ENCODE peak calls at places on chromosomes 13 and 19, in nine cellular contexts. One of them, this sample, is unnamed.

GRCh38 chr19:49408816-49409440 is 14.3 kb downstream of the PTH2 start:
- DNase-seq in tibial artery: no peak
- DNase-seq in heart right ventricle: no peak
- DNase-seq in IMR-90: no peak
- DNase-seq in pancreas: no peak
- DNase-seq in left ventricle myocardium inferior: no peak
- DNase-seq in breast epithelium: no peak
- DNase-seq in lower lobe of right lung: no peak
- DNase-seq in transverse colon: no peak
- DNase-seq in this sample: no peak

GRCh38 chr19:50803633-50804419 is 13.6 kb downstream of the ACP4 start:
- DNase-seq in lower lobe of right lung: no peak
- DNase-seq in left ventricle myocardium inferior: no peak
- DNase-seq in tibial artery: no peak
- DNase-seq in pancreas: no peak
- DNase-seq in breast epithelium: peak; percentile 20
- DNase-seq in transverse colon: no peak
- DNase-seq in heart right ventricle: no peak
- DNase-seq in IMR-90: no peak
- DNase-seq in this sample: no peak

GRCh38 chr13:30107536-30108136 is 199.7 kb downstream of the KATNAL1 start:
- DNase-seq in lower lobe of right lung: peak; percentile 68
- DNase-seq in pancreas: no peak
- DNase-seq in heart right ventricle: no peak
- DNase-seq in left ventricle myocardium inferior: no peak
- DNase-seq in transverse colon: peak; percentile 17
- DNase-seq in tibial artery: no peak
- DNase-seq in IMR-90: peak; percentile 84
- DNase-seq in breast epithelium: no peak
- DNase-seq in this sample: no peak

GRCh38 chr13:111202745-111203144 is 87.6 kb downstream of the ARHGEF7 start:
- DNase-seq in transverse colon: no peak
- DNase-seq in left ventricle myocardium inferior: no peak
- DNase-seq in tibial artery: no peak
- DNase-seq in heart right ventricle: peak; percentile 81
- DNase-seq in breast epithelium: no peak
- DNase-seq in IMR-90: peak; percentile 93
- DNase-seq in pancreas: no peak
- DNase-seq in lower lobe of right lung: no peak
- DNase-seq in this sample: no peak

GRCh38 chr19:49837009-49837310 is 14.0 kb upstream of the PTOV1 start:
- DNase-seq in breast epithelium: no peak
- DNase-seq in left ventricle myocardium inferior: no peak
- DNase-seq in heart right ventricle: no peak
- DNase-seq in pancreas: no peak
- DNase-seq in tibial artery: no peak
- DNase-seq in IMR-90: no peak
- DNase-seq in transverse colon: no peak
- DNase-seq in lower lobe of right lung: no peak
- DNase-seq in this sample: no peak

GRCh38 chr19:46903458-46903857 is 42.7 kb downstream of the ARHGAP35 start:
- DNase-seq in breast epithelium: no peak
- DNase-seq in pancreas: no peak
- DNase-seq in lower lobe of right lung: no peak
- DNase-seq in tibial artery: no peak
- DNase-seq in left ventricle myocardium inferior: no peak
- DNase-seq in transverse colon: no peak
- DNase-seq in heart right ventricle: no peak
- DNase-seq in IMR-90: no peak
- DNase-seq in this sample: no peak

GRCh38 chr13:49098198-49098597 is 121.9 kb upstream of the MLNR start:
- DNase-seq in lower lobe of right lung: no peak
- DNase-seq in IMR-90: peak; percentile 99
- DNase-seq in pancreas: no peak
- DNase-seq in heart right ventricle: peak; percentile 40
- DNase-seq in transverse colon: no peak
- DNase-seq in left ventricle myocardium inferior: no peak
- DNase-seq in breast epithelium: peak; percentile 45
- DNase-seq in tibial artery: peak; percentile 71
- DNase-seq in this sample: peak; percentile 18

GRCh38 chr19:52941941-52942370 is 18.7 kb upstream of the ZNF888 start:
- DNase-seq in pancreas: peak; percentile 64
- DNase-seq in transverse colon: peak; percentile 36
- DNase-seq in breast epithelium: no peak
- DNase-seq in heart right ventricle: peak; percentile 22
- DNase-seq in lower lobe of right lung: peak; percentile 64
- DNase-seq in IMR-90: peak; percentile 20
- DNase-seq in tibial artery: peak; percentile 71
- DNase-seq in left ventricle myocardium inferior: peak; percentile 27
- DNase-seq in this sample: peak; percentile 21

GRCh38 chr13:76414320-76414719 is 471.9 kb downstream of the KCTD12 start:
- DNase-seq in left ventricle myocardium inferior: no peak
- DNase-seq in tibial artery: no peak
- DNase-seq in pancreas: no peak
- DNase-seq in breast epithelium: no peak
- DNase-seq in lower lobe of right lung: no peak
- DNase-seq in IMR-90: no peak
- DNase-seq in heart right ventricle: no peak
- DNase-seq in transverse colon: no peak
- DNase-seq in this sample: no peak

GRCh38 chr19:39918183-39918651 is 16.2 kb downstream of the FCGBP start:
- DNase-seq in pancreas: no peak
- DNase-seq in breast epithelium: no peak
- DNase-seq in tibial artery: peak; percentile 61
- DNase-seq in left ventricle myocardium inferior: no peak
- DNase-seq in IMR-90: no peak
- DNase-seq in heart right ventricle: no peak
- DNase-seq in lower lobe of right lung: no peak
- DNase-seq in transverse colon: no peak
- DNase-seq in this sample: no peak

GRCh38 chr13:94799330-94799729 is 87.0 kb upstream of the SOX21 start:
- DNase-seq in tibial artery: no peak
- DNase-seq in left ventricle myocardium inferior: no peak
- DNase-seq in breast epithelium: no peak
- DNase-seq in IMR-90: no peak
- DNase-seq in transverse colon: no peak
- DNase-seq in lower lobe of right lung: no peak
- DNase-seq in heart right ventricle: no peak
- DNase-seq in pancreas: no peak
- DNase-seq in this sample: no peak

DNA sequence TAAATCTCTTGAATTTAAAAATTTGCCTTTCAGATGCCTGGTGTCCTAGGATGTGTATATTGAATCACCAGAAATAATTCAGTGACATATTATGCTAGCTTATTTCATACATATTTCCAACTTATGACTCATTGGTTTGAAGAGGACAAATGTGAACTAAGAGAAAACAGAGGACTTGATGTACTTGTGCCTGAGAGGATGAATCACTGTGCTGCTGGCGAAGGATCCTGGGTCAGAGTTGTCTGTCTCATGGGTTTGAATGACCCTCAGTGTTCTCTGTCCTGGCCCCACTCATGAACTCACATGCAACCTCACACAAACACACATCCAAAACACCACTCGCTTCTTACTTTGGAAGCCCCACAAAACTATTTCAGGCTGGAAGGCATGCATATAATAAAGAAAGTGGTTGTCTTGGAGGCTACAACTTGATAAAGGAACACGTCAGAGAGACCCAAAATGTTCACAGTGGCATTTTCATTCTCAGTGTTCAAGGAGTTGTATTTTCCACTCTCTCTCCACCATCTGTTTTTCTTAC is 129.0 kb upstream of the SPRY2 start:
- DNase-seq in transverse colon: peak; percentile 37
- DNase-seq in left ventricle myocardium inferior: peak; percentile 77
- DNase-seq in lower lobe of right lung: no peak
- DNase-seq in pancreas: no peak
- DNase-seq in tibial artery: peak; percentile 92
- DNase-seq in heart right ventricle: peak; percentile 73
- DNase-seq in IMR-90: peak; percentile 31
- DNase-seq in breast epithelium: peak; percentile 85
- DNase-seq in this sample: no peak
- H3K27ac ChIP-seq in transverse colon: peak overlapping the region; percentile 70
- H3K27ac ChIP-seq in left ventricle myocardium inferior: peak overlapping the region; percentile 93
- H3K27ac ChIP-seq in lower lobe of right lung: peak overlapping the region; percentile 78
- H3K27ac ChIP-seq in pancreas: no peak overlapping the region
- H3K27ac ChIP-seq in tibial artery: peak overlapping the region; percentile 83
- H3K27ac ChIP-seq in heart right ventricle: peak overlapping the region; percentile 76
- H3K27ac ChIP-seq in IMR-90: no peak overlapping the region
- H3K27ac ChIP-seq in breast epithelium: peak overlapping the region; percentile 97
- H3K27ac ChIP-seq in this sample: peak overlapping the region; percentile 26

DNA sequence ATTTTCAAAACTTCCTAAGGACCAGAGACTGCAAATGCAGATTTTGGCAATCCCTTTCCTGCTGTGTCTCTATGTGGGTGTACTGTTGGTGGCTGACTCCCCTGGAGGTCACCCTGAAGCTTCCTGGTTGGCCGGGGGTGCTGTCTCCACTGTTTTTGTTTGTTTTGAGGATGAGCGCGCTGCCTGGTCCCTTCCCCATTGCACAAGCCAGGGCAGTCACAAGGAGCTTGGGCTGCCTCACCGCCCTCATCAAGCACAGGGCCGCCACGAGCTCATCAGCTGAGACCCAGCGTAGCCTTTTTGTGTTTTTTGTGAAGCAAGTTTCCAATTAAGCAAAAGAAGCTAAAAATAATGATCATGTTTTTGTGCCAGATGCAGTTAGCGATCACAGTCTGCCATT is 57.9 kb downstream of the GGACT start:
- DNase-seq in pancreas: no peak
- DNase-seq in tibial artery: no peak
- DNase-seq in lower lobe of right lung: no peak
- DNase-seq in heart right ventricle: no peak
- DNase-seq in transverse colon: no peak
- DNase-seq in IMR-90: peak; percentile 33
- DNase-seq in left ventricle myocardium inferior: no peak
- DNase-seq in breast epithelium: peak; percentile 45
- DNase-seq in this sample: no peak
- TF ChIP-seq CTCF in pancreas: no peak
- TF ChIP-seq CTCF in tibial artery: no peak
- TF ChIP-seq CTCF in lower lobe of right lung: no peak
- TF ChIP-seq CTCF in heart right ventricle: no peak
- TF ChIP-seq CTCF in transverse colon: no peak
- TF ChIP-seq CTCF in IMR-90: no peak
- TF ChIP-seq CTCF in left ventricle myocardium inferior: no peak
- TF ChIP-seq CTCF in breast epithelium: no peak
- TF ChIP-seq CTCF in this sample: no peak

DNA sequence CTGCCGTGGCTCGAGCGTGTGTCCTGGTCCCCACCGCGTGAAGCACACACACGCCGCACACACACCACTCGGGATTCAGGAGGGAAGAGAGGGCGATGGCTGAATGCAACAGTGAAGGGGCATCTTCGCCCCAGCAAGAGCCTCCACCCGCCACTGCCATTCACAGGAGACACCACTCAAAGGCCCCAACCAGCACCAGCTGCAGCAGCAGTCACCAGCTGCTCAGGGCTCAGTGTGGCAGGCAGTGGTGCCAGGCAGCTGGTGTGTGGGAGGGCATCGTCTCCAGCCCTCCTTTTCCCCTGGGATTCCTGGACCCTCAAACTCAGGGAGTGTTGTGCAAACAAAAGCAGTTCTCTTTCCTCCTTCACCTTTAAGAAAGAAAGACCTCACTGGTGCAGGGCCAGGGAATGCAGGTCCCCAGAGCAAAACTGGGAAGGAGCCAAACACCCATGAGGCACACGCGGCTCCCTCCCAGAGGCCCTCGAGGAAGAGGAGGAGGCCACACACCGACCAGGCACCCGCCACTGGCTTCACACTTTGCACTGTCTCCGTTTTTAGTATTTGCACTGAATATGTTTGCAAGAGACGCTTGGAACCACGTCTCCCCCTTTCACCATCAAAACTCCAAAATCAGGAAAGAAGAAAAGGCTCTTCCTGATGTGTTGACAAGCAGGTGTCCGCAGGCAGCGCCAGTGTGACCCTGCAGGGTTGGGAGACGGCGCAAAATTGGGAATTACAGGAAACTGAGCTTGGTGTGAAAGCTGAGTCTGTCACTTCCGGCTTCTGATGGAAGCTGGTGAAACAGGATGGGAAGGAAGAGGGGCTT is 26.5 kb upstream of the F7 start:
- DNase-seq in pancreas: peak; percentile 9
- DNase-seq in transverse colon: no peak
- DNase-seq in breast epithelium: no peak
- DNase-seq in IMR-90: no peak
- DNase-seq in heart right ventricle: no peak
- DNase-seq in lower lobe of right lung: peak; percentile 20
- DNase-seq in left ventricle myocardium inferior: no peak
- DNase-seq in tibial artery: no peak
- DNase-seq in this sample: no peak
- H3K27ac ChIP-seq in pancreas: no peak overlapping the region
- H3K27ac ChIP-seq in transverse colon: no peak overlapping the region
- H3K27ac ChIP-seq in breast epithelium: no peak overlapping the region
- H3K27ac ChIP-seq in IMR-90: no peak overlapping the region
- H3K27ac ChIP-seq in heart right ventricle: no peak overlapping the region
- H3K27ac ChIP-seq in lower lobe of right lung: no peak overlapping the region
- H3K27ac ChIP-seq in left ventricle myocardium inferior: no peak overlapping the region
- H3K27ac ChIP-seq in tibial artery: no peak overlapping the region
- H3K27ac ChIP-seq in this sample: no peak overlapping the region

GRCh38 chr19:27775395-27775794 is 1437.6 kb downstream of the UQCRFS1 start:
- DNase-seq in lower lobe of right lung: no peak
- DNase-seq in IMR-90: no peak
- DNase-seq in left ventricle myocardium inferior: no peak
- DNase-seq in transverse colon: no peak
- DNase-seq in breast epithelium: no peak
- DNase-seq in heart right ventricle: no peak
- DNase-seq in pancreas: no peak
- DNase-seq in tibial artery: no peak
- DNase-seq in this sample: no peak

GRCh38 chr19:27773318-27774094 is 1439.4 kb downstream of the UQCRFS1 start:
- DNase-seq in left ventricle myocardium inferior: no peak
- DNase-seq in lower lobe of right lung: no peak
- DNase-seq in pancreas: no peak
- DNase-seq in tibial artery: no peak
- DNase-seq in IMR-90: no peak
- DNase-seq in breast epithelium: no peak
- DNase-seq in heart right ventricle: no peak
- DNase-seq in transverse colon: no peak
- DNase-seq in this sample: no peak

GRCh38 chr19:27776020-27776419 is 1436.9 kb downstream of the UQCRFS1 start:
- DNase-seq in breast epithelium: no peak
- DNase-seq in transverse colon: no peak
- DNase-seq in pancreas: no peak
- DNase-seq in IMR-90: peak; percentile 31
- DNase-seq in left ventricle myocardium inferior: no peak
- DNase-seq in tibial artery: no peak
- DNase-seq in heart right ventricle: no peak
- DNase-seq in lower lobe of right lung: no peak
- DNase-seq in this sample: no peak

GRCh38 chr19:27774337-27774736 is 1438.6 kb downstream of the UQCRFS1 start:
- DNase-seq in heart right ventricle: no peak
- DNase-seq in tibial artery: no peak
- DNase-seq in IMR-90: no peak
- DNase-seq in transverse colon: no peak
- DNase-seq in lower lobe of right lung: no peak
- DNase-seq in left ventricle myocardium inferior: no peak
- DNase-seq in pancreas: no peak
- DNase-seq in breast epithelium: no peak
- DNase-seq in this sample: no peak

DNA sequence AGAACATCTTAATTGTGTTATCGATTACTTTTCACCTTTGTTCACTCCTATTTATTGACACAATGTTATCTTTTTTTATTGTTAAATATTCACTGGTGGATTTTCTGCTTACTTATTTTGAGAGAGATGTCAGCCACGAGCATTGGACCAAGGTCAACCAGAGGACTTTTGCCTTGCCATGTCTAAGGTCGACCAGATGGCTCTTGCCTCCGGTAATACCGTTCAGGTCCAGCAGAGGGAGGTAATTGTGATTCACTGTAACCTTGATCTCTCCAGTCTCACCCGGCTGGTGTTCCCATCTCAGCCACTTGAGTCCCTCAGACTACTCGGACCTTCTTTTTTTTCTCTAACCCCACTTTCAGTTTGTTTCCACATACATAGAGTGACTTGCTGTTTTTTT is 1438.1 kb downstream of the UQCRFS1 start:
- DNase-seq in tibial artery: no peak
- DNase-seq in lower lobe of right lung: no peak
- DNase-seq in heart right ventricle: no peak
- DNase-seq in transverse colon: no peak
- DNase-seq in pancreas: no peak
- DNase-seq in left ventricle myocardium inferior: no peak
- DNase-seq in breast epithelium: no peak
- DNase-seq in IMR-90: no peak
- DNase-seq in this sample: no peak
- TF ChIP-seq CTCF in tibial artery: no peak
- TF ChIP-seq CTCF in lower lobe of right lung: no peak
- TF ChIP-seq CTCF in heart right ventricle: no peak
- TF ChIP-seq CTCF in transverse colon: peak; percentile 12
- TF ChIP-seq CTCF in pancreas: no peak
- TF ChIP-seq CTCF in left ventricle myocardium inferior: peak; percentile 30
- TF ChIP-seq CTCF in breast epithelium: no peak
- TF ChIP-seq CTCF in IMR-90: peak; percentile 11
- TF ChIP-seq CTCF in this sample: no peak

This sample was measured in prostate gland.